ENCODE peak calls at places on chromosomes 5 and 9, in seven cellular contexts. Z is upper lobe of right lung, Y is IMR-90, D is left ventricle myocardium inferior, G is right lobe of liver, J is tibial nerve, W is H9. N is an unnamed sample.

GRCh38 chr9:131545003-131545785 is at the start of gene PRRT1B:
- DNase-seq in Z (peak; percentile 94), Y (no peak), D (no peak), G (peak; percentile 94), J (no peak), W (no peak), N (peak; percentile 91)

GRCh38 chr9:131678499-131679111 is 61.3 kb downstream of the RAPGEF1 start:
- DNase-seq in Z (peak; percentile 77), Y (peak; percentile 98), D (peak; percentile 69), G (no peak), J (peak; percentile 70), W (no peak), N (peak; percentile 67)

GRCh38 chr5:81838307-81838906 is 87.5 kb upstream of the SSBP2 start:
- DNase-seq in Z (no peak), Y (peak; percentile 49), D (no peak), G (no peak), J (no peak), W (peak; percentile 53), N (no peak)

GRCh38 chr9:17453751-17454150 is 125.1 kb upstream of the SH3GL2 start:
- DNase-seq in Z (no peak), Y (no peak), D (no peak), G (no peak), J (no peak), W (no peak), N (no peak)

GRCh38 chr5:169350759-169351240 is 49.9 kb upstream of the SLIT3 start:
- DNase-seq in Z (no peak), Y (peak; percentile 89), D (no peak), G (no peak), J (no peak), W (no peak), N (no peak)

GRCh38 chr9:11204521-11204920 is 591.7 kb upstream of the PTPRD start:
- DNase-seq in Z (no peak), Y (no peak), D (no peak), G (no peak), J (no peak), W (no peak), N (no peak)

GRCh38 chr5:96439477-96440184 is 6.6 kb upstream of the PCSK1 start:
- DNase-seq in Z (no peak), Y (no peak), D (no peak), G (no peak), J (no peak), W (no peak), N (no peak)

GRCh38 chr9:128835246-128836210 is 5.9 kb upstream of the SPOUT1 start:
- DNase-seq in Z (no peak), Y (no peak), D (no peak), G (no peak), J (no peak), W (no peak), N (peak; percentile 38)

GRCh38 chr5:174951151-174951780 is 226.9 kb downstream of the MSX2 start:
- DNase-seq in Z (no peak), Y (peak; percentile 80), D (no peak), G (no peak), J (peak; percentile 26), W (peak; percentile 77), N (no peak)

GRCh38 chr9:88326936-88327335 is 61.3 kb upstream of the SPIN1 start:
- DNase-seq in Z (no peak), Y (no peak), D (no peak), G (no peak), J (no peak), W (no peak), N (no peak)

GRCh38 chr5:140261403-140262171 is 41.3 kb downstream of the PFDN1 start:
- DNase-seq in Z (peak; percentile 73), Y (peak; percentile 92), D (peak; percentile 69), G (peak; percentile 80), J (peak; percentile 67), W (no peak), N (peak; percentile 76)

GRCh38 chr5:72151169-72151568 is 43.9 kb downstream of the MAP1B start:
- DNase-seq in Z (no peak), Y (no peak), D (no peak), G (no peak), J (no peak), W (no peak), N (no peak)

GRCh38 chr5:72151646-72152045 is 44.4 kb downstream of the MAP1B start:
- DNase-seq in Z (no peak), Y (no peak), D (no peak), G (no peak), J (no peak), W (no peak), N (no peak)

GRCh38 chr5:72152506-72152905 is 45.2 kb downstream of the MAP1B start:
- DNase-seq in Z (no peak), Y (peak; percentile 59), D (no peak), G (no peak), J (no peak), W (no peak), N (no peak)

GRCh38 chr5:72147601-72148000 is 40.3 kb downstream of the MAP1B start:
- DNase-seq in Z (no peak), Y (no peak), D (no peak), G (no peak), J (no peak), W (no peak), N (no peak)

GRCh38 chr5:72149742-72150141 is 42.5 kb downstream of the MAP1B start:
- DNase-seq in Z (no peak), Y (no peak), D (no peak), G (no peak), J (no peak), W (no peak), N (no peak)
- TF ChIP-seq CTCF in Z (no peak), Y (peak; percentile 29), D (no peak), G (no peak), J (no peak), W (no peak), N (no peak)

GRCh38 chr5:39422036-39422606 is 2.7 kb downstream of the DAB2 start:
- DNase-seq in Z (no peak), Y (no peak), D (no peak), G (no peak), J (no peak), W (no peak), N (no peak)

GRCh38 chr5:39424751-39425524 is at the start of gene DAB2:
- DNase-seq in Z (peak; percentile 93), Y (peak; percentile 96), D (peak; percentile 89), G (peak; percentile 77), J (peak; percentile 76), W (peak; percentile 91), N (peak; percentile 90)

GRCh38 chr5:39423331-39423751 is 1.4 kb downstream of the DAB2 start:
- DNase-seq in Z (no peak), Y (no peak), D (peak; percentile 27), G (no peak), J (no peak), W (peak; percentile 34), N (no peak)

GRCh38 chr5:39420482-39421145 is 4.2 kb downstream of the DAB2 start:
- DNase-seq in Z (no peak), Y (peak; percentile 71), D (peak; percentile 69), G (no peak), J (peak; percentile 79), W (no peak), N (peak; percentile 72)

DNA sequence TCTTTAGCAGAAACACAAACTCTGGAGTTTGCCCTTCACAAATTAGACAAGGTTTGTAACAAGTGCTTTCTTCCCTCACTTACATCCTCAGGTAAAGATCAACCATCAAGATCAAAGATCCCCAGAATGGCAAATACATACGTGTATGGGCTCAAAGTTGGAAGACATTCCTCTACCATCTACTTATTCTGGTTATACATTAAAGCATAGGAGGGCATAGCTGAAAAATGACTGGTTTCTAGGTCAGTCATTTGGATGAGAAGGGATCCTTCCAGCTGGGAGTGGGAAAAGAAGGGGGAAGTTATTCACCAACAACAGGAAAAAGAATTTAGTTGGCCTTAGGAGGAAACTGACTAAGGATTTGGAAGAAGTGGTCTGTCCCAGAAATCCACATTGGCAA is 1.9 kb downstream of the DAB2 start:
- DNase-seq in Z (no peak), Y (no peak), D (no peak), G (no peak), J (no peak), W (no peak), N (no peak)
- H3K27ac ChIP-seq in Z (peak overlapping the region; percentile 84), Y (peak overlapping the region; percentile 89), D (peak overlapping the region; percentile 90), G (no peak overlapping the region), J (no peak overlapping the region), W (no peak overlapping the region), N (peak overlapping the region; percentile 84)

GRCh38 chr5:26482817-26483375 is 555.5 kb downstream of the CDH9 start:
- DNase-seq in Z (no peak), Y (no peak), D (no peak), G (no peak), J (peak; percentile 54), W (peak; percentile 81), N (no peak)

GRCh38 chr5:26492835-26493459 is 545.4 kb downstream of the CDH9 start:
- DNase-seq in Z (no peak), Y (no peak), D (no peak), G (no peak), J (no peak), W (no peak), N (no peak)

GRCh38 chr5:26486631-26487030 is 551.8 kb downstream of the CDH9 start:
- DNase-seq in Z (no peak), Y (no peak), D (no peak), G (no peak), J (no peak), W (no peak), N (no peak)

GRCh38 chr5:26482076-26482816 is 556.1 kb downstream of the CDH9 start:
- DNase-seq in Z (no peak), Y (no peak), D (no peak), G (no peak), J (no peak), W (no peak), N (no peak)

DNA sequence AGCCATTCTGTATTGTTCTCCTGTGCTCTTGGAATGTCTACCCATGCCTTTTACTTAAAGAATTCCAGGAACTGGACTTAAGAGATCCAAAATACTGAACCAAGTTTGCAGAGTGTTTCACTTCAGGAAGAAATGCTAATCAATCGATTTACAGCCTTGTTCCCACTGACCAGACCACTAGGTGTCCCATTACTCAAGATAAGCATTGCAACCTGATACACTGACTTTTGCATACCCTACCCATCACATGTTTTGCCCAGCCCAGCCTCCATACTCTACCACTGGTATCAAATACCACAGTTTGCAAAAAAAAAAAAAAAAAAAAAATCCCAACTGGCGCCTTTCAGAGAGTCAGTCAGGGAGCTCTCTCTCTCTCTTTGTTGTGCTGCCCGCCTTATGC is 550.8 kb downstream of the CDH9 start:
- DNase-seq in Z (no peak), Y (no peak), D (no peak), G (no peak), J (no peak), W (no peak), N (no peak)
- TF ChIP-seq CTCF in Z (no peak), Y (no peak), D (no peak), G (no peak), J (no peak), W (peak; percentile 49), N (no peak)

GRCh38 chr9:98865284-98865683 is 57.8 kb downstream of the GALNT12 start:
- DNase-seq in Z (no peak), Y (no peak), D (no peak), G (no peak), J (no peak), W (no peak), N (no peak)

GRCh38 chr9:98867109-98867433 is 59.6 kb downstream of the GALNT12 start:
- DNase-seq in Z (no peak), Y (no peak), D (no peak), G (no peak), J (no peak), W (no peak), N (no peak)

GRCh38 chr9:98867434-98868168 is 60.1 kb downstream of the GALNT12 start:
- DNase-seq in Z (no peak), Y (peak; percentile 92), D (peak; percentile 83), G (peak; percentile 68), J (peak; percentile 83), W (no peak), N (peak; percentile 53)

GRCh38 chr9:98864257-98865180 is 57.0 kb downstream of the GALNT12 start:
- DNase-seq in Z (no peak), Y (peak; percentile 66), D (peak; percentile 64), G (no peak), J (peak; percentile 60), W (no peak), N (no peak)

GRCh38 chr9:98866435-98867108 is 59.1 kb downstream of the GALNT12 start:
- DNase-seq in Z (no peak), Y (no peak), D (no peak), G (no peak), J (no peak), W (no peak), N (no peak)
- H3K27ac ChIP-seq in Z (no peak overlapping the region), Y (peak overlapping the region; percentile 19), D (peak overlapping the region; percentile 94), G (no peak overlapping the region), J (no peak overlapping the region), W (no peak overlapping the region), N (peak overlapping the region; percentile 31)